ENCODE peak calls at places on chromosomes 4 and X, in five cellular contexts. Q is fibroblast of lung, A is uterus, X is right atrium auricular region, J is A549. N is an unnamed sample.

GRCh38 chr4:102959503-102959902 is 60.0 kb downstream of the SLC9B1 start:
- DNase-seq in Q (no peak), A (no peak), X (no peak), J (no peak), N (no peak)

GRCh38 chr4:17238633-17239032 is 273.3 kb downstream of the QDPR start:
- DNase-seq in Q (no peak), A (no peak), X (no peak), J (no peak), N (no peak)

GRCh38 chr4:127558088-127558487 is 74.7 kb upstream of the INTU start:
- DNase-seq in Q (no peak), A (no peak), X (no peak), J (no peak), N (no peak)

GRCh38 chr4:158763462-158763861 is 5.4 kb upstream of the FNIP2 start:
- DNase-seq in Q (no peak), A (no peak), X (no peak), J (no peak), N (no peak)

GRCh38 chr4:107115185-107115847 is 79.2 kb upstream of the DKK2 start:
- DNase-seq in Q (peak), A (no peak), X (no peak), J (no peak), N (no peak)

GRCh38 chr4:159045321-159045720 is 57.6 kb upstream of the RAPGEF2 start:
- DNase-seq in Q (no peak), A (no peak), X (no peak), J (no peak), N (no peak)

GRCh38 chrX:19017271-19017670 is 33.4 kb upstream of the PHKA2 start:
- DNase-seq in Q (peak), A (no peak), X (no peak), J (peak), N (no peak)

GRCh38 chr4:153166971-153167501 is 37.2 kb upstream of the TRIM2 start:
- DNase-seq in Q (peak), A (no peak), X (no peak), J (no peak), N (no peak)

GRCh38 chr4:85153221-85153620 is 186.7 kb upstream of the WDFY3 start:
- DNase-seq in Q (no peak), A (no peak), X (no peak), J (no peak), N (no peak)

GRCh38 chr4:67875011-67875410 is 8.8 kb downstream of the TMPRSS11D start:
- DNase-seq in Q (no peak), A (no peak), X (no peak), J (no peak), N (no peak)

GRCh38 chrX:11451133-11451532 is 157.9 kb downstream of the AMELX start:
- DNase-seq in Q (no peak), A (no peak), X (no peak), J (no peak), N (no peak)

GRCh38 chr4:33882246-33882990 is 2361.9 kb downstream of the ARAP2 start:
- DNase-seq in Q (peak), A (no peak), X (no peak), J (no peak), N (no peak)

GRCh38 chr4:26048378-26048882 is 134.4 kb downstream of the SMIM20 start:
- DNase-seq in Q (peak), A (peak), X (peak), J (no peak), N (no peak)

GRCh38 chrX:41010188-41010846 is 74.9 kb upstream of the USP9X start:
- DNase-seq in Q (peak), A (peak), X (peak), J (peak), N (peak)

GRCh38 chr4:36427696-36428095 is 146.3 kb downstream of the DTHD1 start:
- DNase-seq in Q (no peak), A (no peak), X (no peak), J (no peak), N (no peak)

GRCh38 chrX:10189317-10190268 is 32.8 kb downstream of the CLCN4 start:
- DNase-seq in Q (peak), A (peak), X (peak), J (peak), N (no peak)

GRCh38 chrX:17635231-17635630 is 102.1 kb upstream of the SCML1 start:
- DNase-seq in Q (peak), A (no peak), X (no peak), J (peak), N (no peak)

GRCh38 chr4:99968330-99968729 is 18.3 kb upstream of the H2AZ1 start:
- DNase-seq in Q (peak), A (no peak), X (no peak), J (no peak), N (no peak)

GRCh38 chr4:40915318-40916217 is 165.8 kb downstream of the NSUN7 start:
- DNase-seq in Q (peak), A (no peak), X (no peak), J (no peak), N (no peak)

GRCh38 chr4:111274060-111274459 is 651.2 kb upstream of the PITX2 start:
- DNase-seq in Q (no peak), A (no peak), X (no peak), J (no peak), N (no peak)

GRCh38 chr4:40749717-40750460 is at the start of gene NSUN7:
- DNase-seq in Q (peak), A (peak), X (no peak), J (peak), N (no peak)

GRCh38 chr4:135538698-135539097 is 1337.1 kb upstream of the PABPC4L start:
- DNase-seq in Q (no peak), A (no peak), X (no peak), J (no peak), N (no peak)

GRCh38 chr4:158809611-158810486 is 41.0 kb downstream of the FNIP2 start:
- DNase-seq in Q (peak), A (no peak), X (no peak), J (peak), N (no peak)

GRCh38 chr4:121765368-121765705 is 373 bp upstream of the SMIM43 start:
- DNase-seq in Q (no peak), A (no peak), X (no peak), J (no peak), N (no peak)

GRCh38 chr4:105633241-105633640 is 75.2 kb downstream of the INTS12 start:
- DNase-seq in Q (no peak), A (no peak), X (no peak), J (no peak), N (no peak)

GRCh38 chrX:13180807-13181206 is 136.4 kb upstream of the FAM9C start:
- DNase-seq in Q (peak), A (no peak), X (no peak), J (no peak), N (no peak)

GRCh38 chr4:80075995-80076394 is 3.0 kb upstream of the ANTXR2 start:
- DNase-seq in Q (no peak), A (no peak), X (no peak), J (no peak), N (no peak)

GRCh38 chr4:103498161-103499070 is 221.4 kb downstream of the TACR3 start:
- DNase-seq in Q (peak), A (no peak), X (no peak), J (no peak), N (no peak)

GRCh38 chr4:170007113-170007512 is 19.1 kb downstream of the MFAP3L start:
- DNase-seq in Q (peak), A (no peak), X (no peak), J (no peak), N (no peak)

GRCh38 chr4:85127653-85128052 is 161.2 kb upstream of the WDFY3 start:
- DNase-seq in Q (peak), A (no peak), X (no peak), J (peak), N (no peak)

GRCh38 chr4:149344436-149344835 is 471.2 kb downstream of the IQCM start:
- DNase-seq in Q (peak), A (no peak), X (no peak), J (no peak), N (no peak)

GRCh38 chrX:153667281-153667831 is 6.3 kb downstream of the PNCK start:
- DNase-seq in Q (no peak), A (no peak), X (no peak), J (no peak), N (peak)

GRCh38 chr4:62431513-62431912 is 1231.4 kb downstream of the ADGRL3 start:
- DNase-seq in Q (no peak), A (no peak), X (no peak), J (no peak), N (no peak)

GRCh38 chr4:185541251-185541671 is 6.0 kb upstream of the PDLIM3 start:
- DNase-seq in Q (peak), A (peak), X (peak), J (no peak), N (peak)

GRCh38 chr4:118112117-118112516 is 77.8 kb downstream of the NDST3 start:
- DNase-seq in Q (no peak), A (no peak), X (no peak), J (no peak), N (no peak)

GRCh38 chrX:136273986-136274385 is 22.8 kb upstream of the MAP7D3 start:
- DNase-seq in Q (no peak), A (no peak), X (no peak), J (no peak), N (no peak)

DNA sequence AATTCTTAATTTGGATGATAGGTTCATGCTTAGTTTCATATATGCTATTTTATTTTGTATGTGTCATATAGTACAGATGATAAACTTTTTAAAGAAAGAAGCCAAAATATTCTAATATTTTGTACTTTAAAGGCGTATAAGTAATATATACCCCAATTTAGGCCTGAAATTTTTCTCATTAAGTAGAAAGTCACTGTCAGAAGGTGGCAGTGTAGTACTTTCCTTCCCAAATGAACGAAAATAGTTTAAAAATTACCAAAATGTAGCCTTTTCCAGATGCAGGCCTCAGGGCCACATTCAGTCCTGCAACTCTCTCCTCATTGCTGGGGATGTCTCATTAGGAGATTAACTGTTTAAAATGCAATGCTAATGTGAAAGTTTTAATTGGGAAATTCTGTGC is 1263.6 kb downstream of the C4orf33 start:
- DNase-seq in Q (peak), A (no peak), X (no peak), J (peak), N (no peak)
- TF ChIP-seq CTCF in Q (peak), A (no peak), X (no peak), J (peak), N (no peak)

GRCh38 chr4:147731611-147732515 is at the start of gene ARHGAP10:
- DNase-seq in Q (peak), A (peak), X (peak), J (peak), N (peak)
- H3K27ac ChIP-seq in Q (peak), A (peak), X (peak), J (peak), N (peak)

GRCh38 chrX:118350715-118351114 is 4.8 kb downstream of the WDR44 start:
- DNase-seq in Q (no peak), A (no peak), X (no peak), J (no peak), N (no peak)
- H3K4me3 ChIP-seq in Q (no peak), A (no peak), X (no peak), J (no peak), N (peak)

GRCh38 chrX:135010921-135011320 is 11.4 kb downstream of the RTL8B start:
- DNase-seq in Q (no peak), A (no peak), X (no peak), J (no peak), N (no peak)

GRCh38 chrX:135009057-135009605 is 13.2 kb downstream of the RTL8B start:
- DNase-seq in Q (no peak), A (no peak), X (no peak), J (no peak), N (no peak)

GRCh38 chrX:135015526-135016245 is 6.7 kb downstream of the RTL8B start:
- DNase-seq in Q (no peak), A (no peak), X (no peak), J (no peak), N (no peak)

GRCh38 chrX:135003876-135004623 is 13.3 kb downstream of the SMIM10 start:
- DNase-seq in Q (peak), A (peak), X (peak), J (peak), N (peak)

GRCh38 chrX:135009838-135010237 is 12.5 kb downstream of the RTL8B start:
- DNase-seq in Q (no peak), A (no peak), X (no peak), J (no peak), N (no peak)
- TF ChIP-seq CTCF in Q (no peak), A (no peak), X (no peak), J (peak), N (no peak)

DNA sequence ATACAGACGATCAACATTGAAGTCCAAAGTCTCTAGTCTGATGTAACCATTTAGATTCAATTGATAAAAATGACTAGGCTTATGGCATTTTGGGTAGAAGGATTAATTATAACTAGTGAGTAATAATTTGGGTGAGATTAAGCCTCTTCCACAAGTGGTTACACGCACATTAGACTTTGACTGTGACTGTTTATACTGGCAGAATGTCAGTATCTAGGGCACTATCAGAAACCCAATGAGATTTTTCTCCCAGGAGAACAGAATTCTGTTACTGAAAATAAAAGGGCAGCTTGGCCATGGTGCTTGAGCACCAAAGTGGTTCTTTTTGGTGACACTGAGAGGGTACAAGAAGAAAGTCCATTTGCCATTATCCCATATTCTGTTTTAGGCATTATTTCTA is 3.3 kb downstream of the PLS3 start:
- DNase-seq in Q (peak), A (no peak), X (no peak), J (no peak), N (no peak)
- H3K27ac ChIP-seq in Q (no peak), A (peak), X (peak), J (peak), N (peak)

DNA sequence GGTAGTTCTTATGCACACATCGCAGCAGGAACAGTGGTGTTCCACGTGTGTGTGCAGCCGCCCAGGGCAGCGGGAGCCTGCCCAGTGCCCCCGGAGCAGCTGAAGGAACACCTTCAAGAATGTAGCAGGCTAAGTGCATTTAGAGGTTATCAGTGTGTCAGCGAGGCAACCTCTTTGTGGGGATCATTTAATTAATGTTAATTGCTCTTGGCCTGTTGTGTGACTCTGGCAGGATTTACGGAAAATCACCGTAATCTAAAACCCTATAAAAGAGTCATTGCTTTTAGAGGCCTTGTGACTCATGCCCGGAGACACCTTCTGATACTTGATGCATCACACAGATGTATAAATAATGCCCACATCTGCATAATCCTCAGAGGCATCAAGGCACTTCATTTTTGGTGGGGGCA is 47.3 kb upstream of the GATB start:
- DNase-seq in Q (peak), A (no peak), X (no peak), J (no peak), N (no peak)
- H3K4me3 ChIP-seq in Q (no peak), A (no peak), X (no peak), J (no peak), N (no peak)

DNA sequence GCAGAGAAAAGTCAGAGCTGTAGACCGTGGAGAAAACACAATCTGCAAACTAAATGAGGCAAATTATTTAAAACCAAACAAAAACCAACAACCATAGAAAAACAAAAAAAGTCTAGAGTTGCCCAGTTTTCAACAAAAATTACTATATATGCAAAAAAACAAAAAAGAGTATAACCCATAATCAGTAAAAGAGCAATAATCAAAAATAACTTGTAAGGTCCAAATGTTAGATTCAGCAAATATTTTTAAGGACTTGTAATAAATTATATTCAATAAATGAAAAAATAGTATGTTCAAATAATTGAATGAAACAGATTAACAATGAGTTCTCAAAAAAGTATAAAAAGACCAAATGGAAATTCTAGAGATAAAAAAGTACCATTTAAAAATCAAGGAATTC is 130.5 kb downstream of the LRBA start:
- DNase-seq in Q (no peak), A (no peak), X (no peak), J (no peak), N (no peak)
- TF ChIP-seq CTCF in Q (no peak), A (no peak), X (no peak), J (no peak), N (no peak)